ENCODE peak calls at places on chromosomes 1 and 21, in five cellular contexts. N, A, F, S and D are unnamed samples.

GRCh38 chr21:45352621-45353125 is 52.3 kb upstream of the COL18A1 start:
- DNase-seq in S (no peak), N (no peak), F (no peak), A (no peak), D (no peak)

GRCh38 chr1:69441496-69441895 is 126.2 kb upstream of the LRRC7 start:
- DNase-seq in A (no peak), S (no peak), F (no peak), N (no peak), D (no peak)

GRCh38 chr1:77227383-77227782 is 8.2 kb upstream of the PIGK start:
- DNase-seq in A (no peak), S (no peak), N (no peak), F (no peak), D (no peak)

GRCh38 chr1:9726905-9727595 is 75.5 kb downstream of the PIK3CD start:
- DNase-seq in F (no peak), S (no peak), A (no peak), N (no peak), D (no peak)

GRCh38 chr21:37253991-37254390 is 13.1 kb downstream of the VPS26C start:
- DNase-seq in N (no peak), F (no peak), S (no peak), A (no peak), D (no peak)

GRCh38 chr1:67726224-67726623 is 41.2 kb downstream of the GADD45A start:
- DNase-seq in F (no peak), N (no peak), S (no peak), A (no peak), D (no peak)

GRCh38 chr1:244435562-244436205 is 16.0 kb downstream of the ADSS2 start:
- DNase-seq in S (no peak), F (no peak), A (no peak), N (no peak), D (no peak)

GRCh38 chr1:21242846-21243245 is 47.4 kb downstream of the ECE1 start:
- DNase-seq in S (no peak), F (no peak), A (no peak), N (no peak), D (no peak)

GRCh38 chr1:158799689-158800088 is 18.7 kb upstream of the OR6N2 start:
- DNase-seq in N (no peak), S (no peak), A (no peak), F (no peak), D (no peak)

GRCh38 chr1:233253231-233254038 is 42.1 kb downstream of the PCNX2 start:
- DNase-seq in N (no peak), A (no peak), S (no peak), F (no peak), D (no peak)

GRCh38 chr1:200784576-200784975 is 45.9 kb downstream of the CAMSAP2 start:
- DNase-seq in N (no peak), F (no peak), S (no peak), A (no peak), D (no peak)

GRCh38 chr1:115121793-115122192 is 32.5 kb upstream of the TSPAN2 start:
- DNase-seq in N (no peak), F (no peak), S (no peak), A (no peak), D (no peak)

GRCh38 chr1:37949524-37950152 is 2.8 kb upstream of the INPP5B start:
- DNase-seq in A (no peak), N (no peak), F (no peak), S (no peak), D (no peak)

GRCh38 chr1:30662291-30662840 is 61.0 kb downstream of the MATN1 start:
- DNase-seq in A (no peak), S (no peak), F (no peak), N (no peak), D (no peak)

GRCh38 chr1:166951050-166951449 is 24.3 kb downstream of the ILDR2 start:
- DNase-seq in S (no peak), F (no peak), N (no peak), A (no peak), D (no peak)

GRCh38 chr1:3436901-3437300 is 17.6 kb upstream of the ARHGEF16 start:
- DNase-seq in S (no peak), F (no peak), A (no peak), N (no peak), D (no peak)

GRCh38 chr1:68201546-68202238 is 30.6 kb downstream of the WLS start:
- DNase-seq in A (no peak), F (no peak), N (no peak), S (no peak), D (no peak)

GRCh38 chr1:246012271-246012854 is 494.7 kb downstream of the SMYD3 start:
- DNase-seq in A (no peak), S (no peak), F (no peak), N (no peak), D (no peak)

GRCh38 chr1:101995984-101996731 is 568 bp downstream of the OLFM3 start:
- DNase-seq in S (no peak), A (no peak), F (no peak), N (no peak), D (no peak)

GRCh38 chr1:183569141-183569540 is 21.1 kb downstream of the NCF2 start:
- DNase-seq in F (no peak), N (no peak), S (no peak), A (no peak), D (no peak)

GRCh38 chr1:183571678-183572268 is 18.5 kb downstream of the NCF2 start:
- DNase-seq in F (no peak), S (no peak), N (no peak), A (no peak), D (no peak)

GRCh38 chr1:183569801-183570200 is 20.5 kb downstream of the NCF2 start:
- DNase-seq in S (no peak), A (no peak), N (no peak), F (no peak), D (no peak)

GRCh38 chr1:183568176-183569041 is 21.9 kb downstream of the NCF2 start:
- DNase-seq in S (no peak), N (no peak), A (no peak), F (no peak), D (no peak)

GRCh38 chr1:183570451-183570850 is 19.8 kb downstream of the NCF2 start:
- DNase-seq in F (no peak), N (no peak), S (no peak), A (no peak), D (no peak)
- H3K27ac ChIP-seq in F (no peak), N (no peak), S (no peak), A (no peak), D (no peak)

GRCh38 chr1:36513676-36514473 is 31.2 kb upstream of the CSF3R start:
- DNase-seq in F (no peak), N (no peak), A (no peak), S (no peak), D (no peak)

GRCh38 chr1:36514501-36514900 is 31.8 kb upstream of the CSF3R start:
- DNase-seq in A (no peak), F (no peak), N (no peak), S (no peak), D (no peak)

GRCh38 chr1:36516372-36517018 is 33.8 kb upstream of the CSF3R start:
- DNase-seq in A (no peak), N (peak), S (peak), F (peak), D (peak)

GRCh38 chr1:36517019-36517387 is 34.3 kb upstream of the CSF3R start:
- DNase-seq in N (no peak), F (no peak), A (no peak), S (no peak), D (no peak)

DNA sequence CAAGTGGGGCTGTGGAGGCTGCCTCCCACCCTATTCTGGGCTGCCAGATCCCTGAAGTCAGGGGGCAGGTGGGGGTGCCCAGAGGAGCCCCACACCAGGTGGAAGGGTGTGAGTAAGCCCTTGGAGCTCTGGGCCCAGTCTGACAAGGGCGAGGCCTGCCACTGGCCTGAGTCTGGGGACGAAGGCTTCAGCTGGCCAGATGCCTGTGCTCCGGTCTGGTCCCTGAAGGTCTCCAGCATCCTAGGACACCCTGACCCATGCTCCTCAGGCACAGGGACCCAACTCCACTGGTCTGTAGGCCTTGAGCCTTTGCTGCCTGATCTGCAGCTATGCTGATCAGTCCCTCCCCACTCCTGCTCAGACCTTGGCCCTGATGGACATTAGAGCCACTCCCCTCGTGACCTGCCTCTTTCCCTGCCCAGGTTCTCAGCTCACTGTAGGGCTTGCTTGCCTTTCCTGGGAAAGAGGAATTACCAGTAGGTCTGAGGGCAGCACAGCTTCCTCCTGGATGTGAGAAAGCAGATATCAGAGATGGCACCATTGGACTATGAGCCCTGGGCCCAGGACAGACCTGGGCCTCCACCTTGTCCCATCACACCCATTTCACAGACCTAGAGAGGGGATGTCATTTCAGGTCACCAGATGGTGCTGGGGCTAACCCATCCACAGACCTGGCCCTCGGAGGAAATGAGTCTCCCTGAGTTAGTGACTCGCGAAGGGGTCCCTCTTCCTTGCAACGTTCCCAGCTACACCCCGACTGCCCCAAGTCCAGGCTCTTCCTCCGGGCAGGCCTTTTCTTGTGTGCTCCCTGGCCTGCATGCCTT is 32.8 kb upstream of the CSF3R start:
- DNase-seq in N (no peak), A (no peak), F (no peak), S (no peak), D (no peak)
- H3K27ac ChIP-seq in N (no peak), A (no peak), F (no peak), S (no peak), D (no peak)

GRCh38 chr1:46183926-46184557 is 7.8 kb upstream of the P3R3URF start:
- DNase-seq in A (no peak), N (no peak), S (no peak), F (no peak), D (no peak)
- H3K27ac ChIP-seq in A (peak), N (peak), S (no peak), F (peak), D (peak)

GRCh38 chr1:26828352-26829093 is 2.0 kb downstream of the ZDHHC18 start:
- DNase-seq in F (no peak), A (no peak), S (no peak), N (no peak), D (peak)

GRCh38 chr1:26831059-26831458 is 4.6 kb downstream of the ZDHHC18 start:
- DNase-seq in A (no peak), F (no peak), S (no peak), N (no peak), D (no peak)

GRCh38 chr1:26827663-26828062 is 1.2 kb downstream of the ZDHHC18 start:
- DNase-seq in A (no peak), S (no peak), F (no peak), N (no peak), D (no peak)

GRCh38 chr1:26827205-26827604 is 717 bp downstream of the ZDHHC18 start:
- DNase-seq in F (no peak), N (no peak), S (no peak), A (no peak), D (no peak)

GRCh38 chr1:26829214-26829911 is 2.9 kb downstream of the ZDHHC18 start:
- DNase-seq in N (no peak), S (no peak), F (no peak), A (no peak), D (no peak)
- H3K27ac ChIP-seq in N (no peak), S (peak), F (no peak), A (no peak), D (peak)

GRCh38 chr1:171251741-171252300 is 3.5 kb downstream of the FMO1 start:
- DNase-seq in F (no peak), A (no peak), S (no peak), N (peak), D (peak)
- H3K27ac ChIP-seq in F (no peak), A (no peak), S (no peak), N (no peak), D (no peak)

GRCh38 chr1:19439464-19440171 is 45.7 kb downstream of the CAPZB start:
- DNase-seq in A (no peak), S (peak), N (no peak), F (no peak), D (peak)

GRCh38 chr1:19437911-19438310 is 47.4 kb downstream of the CAPZB start:
- DNase-seq in S (no peak), F (no peak), N (no peak), A (peak), D (peak)

GRCh38 chr1:19441048-19441447 is 44.3 kb downstream of the CAPZB start:
- DNase-seq in A (no peak), F (no peak), N (no peak), S (no peak), D (no peak)

GRCh38 chr1:19436716-19437476 is 48.4 kb downstream of the CAPZB start:
- DNase-seq in F (no peak), A (peak), N (peak), S (no peak), D (peak)

GRCh38 chr1:19438552-19439196 is 46.7 kb downstream of the CAPZB start:
- DNase-seq in F (no peak), A (no peak), N (no peak), S (no peak), D (no peak)
- H3K27ac ChIP-seq in F (peak), A (peak), N (peak), S (no peak), D (peak)

GRCh38 chr1:150182233-150182632 is 32.5 kb downstream of the PLEKHO1 start:
- DNase-seq in N (no peak), F (no peak), A (no peak), S (no peak), D (no peak)
- H3K27ac ChIP-seq in N (no peak), F (peak), A (no peak), S (no peak), D (no peak)

GRCh38 chr1:206952182-206952581 is 5.9 kb upstream of the PIGR start:
- DNase-seq in S (no peak), N (no peak), F (no peak), A (no peak), D (no peak)
- H3K27ac ChIP-seq in S (no peak), N (peak), F (no peak), A (peak), D (no peak)